ENCODE peak calls at places on chromosomes 7 and 10, in eight cellular contexts. One of them, this sample, is unnamed.

GRCh38 chr7:6497637-6497905 is 49.8 kb upstream of the DAGLB start:
- DNase-seq in lower leg skin: no peak
- DNase-seq in AG10803: no peak
- DNase-seq in fibroblast of mammary gland: no peak
- DNase-seq in gastrocnemius medialis: no peak
- DNase-seq in left lung: no peak
- DNase-seq in suprapubic skin: no peak
- DNase-seq in astrocyte of the spinal cord: no peak
- DNase-seq in this sample: no peak

GRCh38 chr10:103171278-103171677 is 21.8 kb downstream of the NT5C2 start:
- DNase-seq in AG10803: no peak
- DNase-seq in fibroblast of mammary gland: no peak
- DNase-seq in lower leg skin: no peak
- DNase-seq in astrocyte of the spinal cord: no peak
- DNase-seq in gastrocnemius medialis: no peak
- DNase-seq in suprapubic skin: no peak
- DNase-seq in left lung: no peak
- DNase-seq in this sample: no peak

GRCh38 chr10:88131561-88132139 is 268.2 kb downstream of the PTEN start:
- DNase-seq in suprapubic skin: peak
- DNase-seq in astrocyte of the spinal cord: peak
- DNase-seq in gastrocnemius medialis: peak
- DNase-seq in fibroblast of mammary gland: peak
- DNase-seq in lower leg skin: peak
- DNase-seq in AG10803: peak
- DNase-seq in left lung: no peak
- DNase-seq in this sample: no peak

GRCh38 chr7:116512524-116513188 is 12.2 kb upstream of the CAV1 start:
- DNase-seq in suprapubic skin: no peak
- DNase-seq in AG10803: peak
- DNase-seq in fibroblast of mammary gland: peak
- DNase-seq in lower leg skin: no peak
- DNase-seq in left lung: no peak
- DNase-seq in astrocyte of the spinal cord: no peak
- DNase-seq in gastrocnemius medialis: no peak
- DNase-seq in this sample: peak

GRCh38 chr7:38368191-38368605 is 94.8 kb upstream of the TARP start:
- DNase-seq in lower leg skin: no peak
- DNase-seq in suprapubic skin: peak
- DNase-seq in gastrocnemius medialis: no peak
- DNase-seq in astrocyte of the spinal cord: peak
- DNase-seq in AG10803: peak
- DNase-seq in left lung: peak
- DNase-seq in fibroblast of mammary gland: peak
- DNase-seq in this sample: peak

GRCh38 chr10:130757271-130757670 is 554.2 kb downstream of the TCERG1L start:
- DNase-seq in fibroblast of mammary gland: no peak
- DNase-seq in gastrocnemius medialis: no peak
- DNase-seq in lower leg skin: no peak
- DNase-seq in left lung: no peak
- DNase-seq in suprapubic skin: peak
- DNase-seq in AG10803: no peak
- DNase-seq in astrocyte of the spinal cord: no peak
- DNase-seq in this sample: no peak

GRCh38 chr10:23696476-23696875 is 257.6 kb downstream of the OTUD1 start:
- DNase-seq in gastrocnemius medialis: no peak
- DNase-seq in suprapubic skin: no peak
- DNase-seq in lower leg skin: no peak
- DNase-seq in fibroblast of mammary gland: no peak
- DNase-seq in AG10803: no peak
- DNase-seq in left lung: no peak
- DNase-seq in astrocyte of the spinal cord: no peak
- DNase-seq in this sample: no peak

GRCh38 chr7:37439282-37440021 is 9.2 kb downstream of the ELMO1 start:
- DNase-seq in gastrocnemius medialis: no peak
- DNase-seq in fibroblast of mammary gland: no peak
- DNase-seq in lower leg skin: no peak
- DNase-seq in suprapubic skin: no peak
- DNase-seq in astrocyte of the spinal cord: no peak
- DNase-seq in left lung: no peak
- DNase-seq in AG10803: no peak
- DNase-seq in this sample: no peak

GRCh38 chr7:93941956-93942355 is 20.4 kb downstream of the GNG11 start:
- DNase-seq in astrocyte of the spinal cord: peak
- DNase-seq in gastrocnemius medialis: no peak
- DNase-seq in suprapubic skin: no peak
- DNase-seq in left lung: no peak
- DNase-seq in fibroblast of mammary gland: peak
- DNase-seq in lower leg skin: no peak
- DNase-seq in AG10803: peak
- DNase-seq in this sample: peak

GRCh38 chr7:131843862-131844261 is 287.4 kb upstream of the PODXL start:
- DNase-seq in left lung: no peak
- DNase-seq in lower leg skin: no peak
- DNase-seq in gastrocnemius medialis: no peak
- DNase-seq in AG10803: peak
- DNase-seq in astrocyte of the spinal cord: peak
- DNase-seq in fibroblast of mammary gland: peak
- DNase-seq in suprapubic skin: no peak
- DNase-seq in this sample: peak

GRCh38 chr7:22572292-22572691 is 72.3 kb upstream of the STEAP1B start:
- DNase-seq in suprapubic skin: no peak
- DNase-seq in astrocyte of the spinal cord: no peak
- DNase-seq in lower leg skin: no peak
- DNase-seq in left lung: no peak
- DNase-seq in AG10803: peak
- DNase-seq in gastrocnemius medialis: no peak
- DNase-seq in fibroblast of mammary gland: no peak
- DNase-seq in this sample: no peak

GRCh38 chr10:32963102-32963501 is 5.1 kb upstream of the ITGB1 start:
- DNase-seq in fibroblast of mammary gland: peak
- DNase-seq in suprapubic skin: no peak
- DNase-seq in AG10803: peak
- DNase-seq in astrocyte of the spinal cord: peak
- DNase-seq in lower leg skin: no peak
- DNase-seq in gastrocnemius medialis: no peak
- DNase-seq in left lung: no peak
- DNase-seq in this sample: peak

GRCh38 chr7:69192134-69192533 is 406.1 kb upstream of the AUTS2 start:
- DNase-seq in lower leg skin: no peak
- DNase-seq in astrocyte of the spinal cord: no peak
- DNase-seq in left lung: no peak
- DNase-seq in suprapubic skin: no peak
- DNase-seq in gastrocnemius medialis: no peak
- DNase-seq in AG10803: no peak
- DNase-seq in fibroblast of mammary gland: no peak
- DNase-seq in this sample: no peak

GRCh38 chr7:561631-562393 is 42.2 kb upstream of the PDGFA start:
- DNase-seq in fibroblast of mammary gland: no peak
- DNase-seq in lower leg skin: no peak
- DNase-seq in suprapubic skin: no peak
- DNase-seq in left lung: no peak
- DNase-seq in AG10803: no peak
- DNase-seq in gastrocnemius medialis: no peak
- DNase-seq in astrocyte of the spinal cord: no peak
- DNase-seq in this sample: no peak

GRCh38 chr7:562789-563628 is 43.4 kb upstream of the PDGFA start:
- DNase-seq in fibroblast of mammary gland: no peak
- DNase-seq in suprapubic skin: no peak
- DNase-seq in AG10803: no peak
- DNase-seq in left lung: no peak
- DNase-seq in gastrocnemius medialis: no peak
- DNase-seq in lower leg skin: no peak
- DNase-seq in astrocyte of the spinal cord: no peak
- DNase-seq in this sample: no peak

GRCh38 chr7:562394-562675 is 42.7 kb upstream of the PDGFA start:
- DNase-seq in lower leg skin: no peak
- DNase-seq in suprapubic skin: no peak
- DNase-seq in AG10803: no peak
- DNase-seq in astrocyte of the spinal cord: no peak
- DNase-seq in gastrocnemius medialis: no peak
- DNase-seq in fibroblast of mammary gland: no peak
- DNase-seq in left lung: no peak
- DNase-seq in this sample: no peak

GRCh38 chr7:559396-559705 is 39.7 kb upstream of the PDGFA start:
- DNase-seq in gastrocnemius medialis: no peak
- DNase-seq in suprapubic skin: no peak
- DNase-seq in astrocyte of the spinal cord: no peak
- DNase-seq in fibroblast of mammary gland: no peak
- DNase-seq in left lung: no peak
- DNase-seq in lower leg skin: no peak
- DNase-seq in AG10803: no peak
- DNase-seq in this sample: no peak

DNA sequence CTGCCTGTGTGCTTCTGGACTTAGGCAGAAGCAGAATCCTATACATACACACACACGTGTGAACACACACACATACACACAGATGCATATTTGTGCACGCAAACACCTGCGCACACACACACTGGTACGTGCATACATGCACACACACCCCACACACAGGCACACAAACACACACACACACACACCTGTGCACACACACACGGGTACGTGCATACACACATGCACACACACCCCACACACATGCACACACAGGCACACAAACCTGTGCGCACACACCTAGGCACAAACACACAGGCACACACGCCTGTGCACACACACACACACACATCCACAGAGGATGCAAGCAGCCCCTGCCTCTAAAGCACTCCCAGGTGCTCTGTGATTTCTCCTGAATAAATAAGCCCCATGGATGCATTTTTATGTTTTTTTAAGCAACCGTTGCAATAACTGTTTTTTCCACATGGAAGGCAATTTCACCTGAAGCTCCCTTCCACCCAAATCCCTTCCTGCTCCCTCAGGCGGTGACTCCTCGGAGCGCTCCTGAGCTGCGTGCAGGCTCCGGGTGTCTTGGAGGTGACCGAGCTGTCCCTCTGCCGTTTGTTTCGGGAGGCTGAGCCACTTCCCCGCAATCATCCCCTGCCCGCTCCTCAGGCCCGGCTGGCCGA is 41.5 kb upstream of the PDGFA start:
- DNase-seq in suprapubic skin: no peak
- DNase-seq in astrocyte of the spinal cord: no peak
- DNase-seq in gastrocnemius medialis: no peak
- DNase-seq in left lung: no peak
- DNase-seq in fibroblast of mammary gland: no peak
- DNase-seq in AG10803: no peak
- DNase-seq in lower leg skin: no peak
- DNase-seq in this sample: no peak
- TF ChIP-seq CTCF in suprapubic skin: no peak
- TF ChIP-seq CTCF in astrocyte of the spinal cord: no peak
- TF ChIP-seq CTCF in gastrocnemius medialis: no peak
- TF ChIP-seq CTCF in left lung: no peak
- TF ChIP-seq CTCF in fibroblast of mammary gland: no peak
- TF ChIP-seq CTCF in AG10803: no peak
- TF ChIP-seq CTCF in lower leg skin: no peak
- TF ChIP-seq CTCF in this sample: no peak

DNA sequence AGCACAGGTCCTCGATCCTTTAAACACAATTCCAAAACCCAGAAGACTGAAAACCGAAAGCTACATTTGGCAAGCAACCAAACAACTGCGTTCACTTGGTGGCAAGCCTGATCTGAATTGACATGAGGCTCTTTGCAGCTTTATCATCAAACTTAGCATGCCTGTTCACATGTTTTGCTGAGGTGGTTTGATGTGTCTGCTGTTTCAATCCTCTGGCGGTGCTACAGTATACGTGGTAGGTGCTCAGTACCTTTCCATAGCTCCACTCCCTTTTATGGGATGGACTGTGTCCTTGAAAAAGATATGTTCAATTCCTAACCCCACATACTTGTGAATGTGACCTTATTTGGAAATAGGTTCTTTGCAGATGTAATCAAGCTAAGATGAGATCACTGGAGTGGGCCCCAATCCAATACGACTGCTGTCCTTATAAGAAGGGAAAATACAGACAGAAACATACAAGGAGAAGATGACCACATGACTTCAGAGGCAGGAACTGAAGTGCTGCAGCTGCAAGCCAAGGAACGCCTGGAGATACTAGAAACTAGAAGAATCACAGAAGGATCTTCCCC is 33.4 kb downstream of the CCDC6 start:
- DNase-seq in gastrocnemius medialis: peak
- DNase-seq in AG10803: peak
- DNase-seq in astrocyte of the spinal cord: peak
- DNase-seq in lower leg skin: peak
- DNase-seq in fibroblast of mammary gland: peak
- DNase-seq in left lung: peak
- DNase-seq in suprapubic skin: no peak
- DNase-seq in this sample: peak
- H3K4me3 ChIP-seq in gastrocnemius medialis: peak
- H3K4me3 ChIP-seq in AG10803: no peak
- H3K4me3 ChIP-seq in astrocyte of the spinal cord: no peak
- H3K4me3 ChIP-seq in lower leg skin: no peak
- H3K4me3 ChIP-seq in fibroblast of mammary gland: no peak
- H3K4me3 ChIP-seq in left lung: no peak
- H3K4me3 ChIP-seq in suprapubic skin: no peak
- H3K4me3 ChIP-seq in this sample: no peak

GRCh38 chr10:122669842-122670241 is 29.8 kb downstream of the C10orf120 start:
- DNase-seq in lower leg skin: no peak
- DNase-seq in suprapubic skin: no peak
- DNase-seq in gastrocnemius medialis: no peak
- DNase-seq in AG10803: no peak
- DNase-seq in left lung: no peak
- DNase-seq in fibroblast of mammary gland: no peak
- DNase-seq in astrocyte of the spinal cord: no peak
- DNase-seq in this sample: no peak
- TF ChIP-seq CTCF in lower leg skin: no peak
- TF ChIP-seq CTCF in suprapubic skin: no peak
- TF ChIP-seq CTCF in gastrocnemius medialis: no peak
- TF ChIP-seq CTCF in AG10803: no peak
- TF ChIP-seq CTCF in left lung: no peak
- TF ChIP-seq CTCF in fibroblast of mammary gland: no peak
- TF ChIP-seq CTCF in astrocyte of the spinal cord: no peak
- TF ChIP-seq CTCF in this sample: no peak

GRCh38 chr10:4331150-4331549 is 494.9 kb upstream of the AKR1E2 start:
- DNase-seq in lower leg skin: no peak
- DNase-seq in gastrocnemius medialis: no peak
- DNase-seq in fibroblast of mammary gland: peak
- DNase-seq in left lung: no peak
- DNase-seq in suprapubic skin: no peak
- DNase-seq in AG10803: no peak
- DNase-seq in astrocyte of the spinal cord: peak
- DNase-seq in this sample: no peak

GRCh38 chr10:4333474-4333894 is 492.5 kb upstream of the AKR1E2 start:
- DNase-seq in AG10803: no peak
- DNase-seq in gastrocnemius medialis: no peak
- DNase-seq in suprapubic skin: no peak
- DNase-seq in lower leg skin: no peak
- DNase-seq in left lung: no peak
- DNase-seq in astrocyte of the spinal cord: no peak
- DNase-seq in fibroblast of mammary gland: no peak
- DNase-seq in this sample: no peak

GRCh38 chr10:4334853-4335252 is 491.2 kb upstream of the AKR1E2 start:
- DNase-seq in suprapubic skin: no peak
- DNase-seq in fibroblast of mammary gland: no peak
- DNase-seq in gastrocnemius medialis: no peak
- DNase-seq in AG10803: no peak
- DNase-seq in astrocyte of the spinal cord: peak
- DNase-seq in lower leg skin: no peak
- DNase-seq in left lung: no peak
- DNase-seq in this sample: no peak

GRCh38 chr10:4334076-4334475 is 491.9 kb upstream of the AKR1E2 start:
- DNase-seq in astrocyte of the spinal cord: no peak
- DNase-seq in suprapubic skin: no peak
- DNase-seq in AG10803: no peak
- DNase-seq in left lung: no peak
- DNase-seq in gastrocnemius medialis: no peak
- DNase-seq in fibroblast of mammary gland: no peak
- DNase-seq in lower leg skin: no peak
- DNase-seq in this sample: no peak

GRCh38 chr10:4332764-4333473 is 493.1 kb upstream of the AKR1E2 start:
- DNase-seq in astrocyte of the spinal cord: no peak
- DNase-seq in left lung: no peak
- DNase-seq in gastrocnemius medialis: no peak
- DNase-seq in AG10803: no peak
- DNase-seq in lower leg skin: no peak
- DNase-seq in fibroblast of mammary gland: no peak
- DNase-seq in suprapubic skin: no peak
- DNase-seq in this sample: no peak
- H3K4me3 ChIP-seq in astrocyte of the spinal cord: no peak
- H3K4me3 ChIP-seq in left lung: no peak
- H3K4me3 ChIP-seq in gastrocnemius medialis: no peak
- H3K4me3 ChIP-seq in AG10803: no peak
- H3K4me3 ChIP-seq in lower leg skin: no peak
- H3K4me3 ChIP-seq in fibroblast of mammary gland: no peak
- H3K4me3 ChIP-seq in suprapubic skin: no peak
- H3K4me3 ChIP-seq in this sample: no peak